ENCODE peak calls at places on chromosomes 4 and X, in eight cellular contexts. One of them, this sample, is unnamed.

GRCh38 chrX:72392816-72393800 is 87.4 kb upstream of the CITED1 start:
- DNase-seq in lower lobe of right lung: no peak
- DNase-seq in mammary epithelial cell: no peak
- DNase-seq in H9: no peak
- DNase-seq in Peyer's patch: no peak
- DNase-seq in GM23248: no peak
- DNase-seq in MM.1S: no peak
- DNase-seq in CD4-positive, CD25-positive, alpha-beta regulatory T cell: no peak
- DNase-seq in this sample: no peak

GRCh38 chr4:22093126-22093525 is 144.6 kb upstream of the KCNIP4 start:
- DNase-seq in GM23248: no peak
- DNase-seq in MM.1S: no peak
- DNase-seq in H9: no peak
- DNase-seq in Peyer's patch: no peak
- DNase-seq in mammary epithelial cell: no peak
- DNase-seq in CD4-positive, CD25-positive, alpha-beta regulatory T cell: no peak
- DNase-seq in lower lobe of right lung: no peak
- DNase-seq in this sample: no peak

GRCh38 chrX:151852294-151852693 is 60.4 kb upstream of the MAGEA4 start:
- DNase-seq in CD4-positive, CD25-positive, alpha-beta regulatory T cell: no peak
- DNase-seq in mammary epithelial cell: no peak
- DNase-seq in GM23248: no peak
- DNase-seq in lower lobe of right lung: no peak
- DNase-seq in H9: no peak
- DNase-seq in Peyer's patch: no peak
- DNase-seq in MM.1S: no peak
- DNase-seq in this sample: no peak

GRCh38 chr4:89534356-89534755 is 226.8 kb upstream of the GPRIN3 start:
- DNase-seq in mammary epithelial cell: no peak
- DNase-seq in lower lobe of right lung: no peak
- DNase-seq in GM23248: no peak
- DNase-seq in MM.1S: no peak
- DNase-seq in Peyer's patch: no peak
- DNase-seq in H9: no peak
- DNase-seq in CD4-positive, CD25-positive, alpha-beta regulatory T cell: no peak
- DNase-seq in this sample: no peak

GRCh38 chrX:103678199-103678993 is 8.1 kb downstream of the MORF4L2 start:
- DNase-seq in GM23248: peak; percentile 46
- DNase-seq in MM.1S: no peak
- DNase-seq in Peyer's patch: no peak
- DNase-seq in CD4-positive, CD25-positive, alpha-beta regulatory T cell: no peak
- DNase-seq in H9: no peak
- DNase-seq in lower lobe of right lung: no peak
- DNase-seq in mammary epithelial cell: peak; percentile 49
- DNase-seq in this sample: no peak

GRCh38 chrX:22652596-22652995 is 347.2 kb upstream of the DDX53 start:
- DNase-seq in CD4-positive, CD25-positive, alpha-beta regulatory T cell: no peak
- DNase-seq in GM23248: peak; percentile 42
- DNase-seq in H9: peak; percentile 60
- DNase-seq in lower lobe of right lung: no peak
- DNase-seq in MM.1S: no peak
- DNase-seq in Peyer's patch: peak; percentile 50
- DNase-seq in mammary epithelial cell: no peak
- DNase-seq in this sample: no peak

GRCh38 chrX:122943918-122944317 is 240.2 kb upstream of the GRIA3 start:
- DNase-seq in CD4-positive, CD25-positive, alpha-beta regulatory T cell: no peak
- DNase-seq in mammary epithelial cell: peak; percentile 81
- DNase-seq in Peyer's patch: no peak
- DNase-seq in GM23248: peak; percentile 26
- DNase-seq in MM.1S: no peak
- DNase-seq in lower lobe of right lung: no peak
- DNase-seq in H9: no peak
- DNase-seq in this sample: no peak

GRCh38 chr4:142345909-142346308 is 500.2 kb downstream of the INPP4B start:
- DNase-seq in CD4-positive, CD25-positive, alpha-beta regulatory T cell: no peak
- DNase-seq in GM23248: no peak
- DNase-seq in Peyer's patch: no peak
- DNase-seq in lower lobe of right lung: no peak
- DNase-seq in mammary epithelial cell: no peak
- DNase-seq in H9: no peak
- DNase-seq in MM.1S: no peak
- DNase-seq in this sample: no peak

GRCh38 chr4:37922323-37922722 is 31.4 kb downstream of the TBC1D1 start:
- DNase-seq in lower lobe of right lung: no peak
- DNase-seq in MM.1S: no peak
- DNase-seq in mammary epithelial cell: no peak
- DNase-seq in CD4-positive, CD25-positive, alpha-beta regulatory T cell: no peak
- DNase-seq in H9: no peak
- DNase-seq in Peyer's patch: no peak
- DNase-seq in GM23248: no peak
- DNase-seq in this sample: no peak

GRCh38 chrX:134542485-134542884 is 82.5 kb downstream of the HPRT1 start:
- DNase-seq in H9: no peak
- DNase-seq in lower lobe of right lung: no peak
- DNase-seq in mammary epithelial cell: peak; percentile 69
- DNase-seq in GM23248: peak; percentile 52
- DNase-seq in MM.1S: no peak
- DNase-seq in Peyer's patch: no peak
- DNase-seq in CD4-positive, CD25-positive, alpha-beta regulatory T cell: peak; percentile 26
- DNase-seq in this sample: no peak
- H3K4me1 ChIP-seq in H9: peaks cover 9% of the 10 kb centered on the region
- H3K4me1 ChIP-seq in lower lobe of right lung: no peaks in the 10 kb centered on the region
- H3K4me1 ChIP-seq in mammary epithelial cell: peaks cover 12% of the 10 kb centered on the region
- H3K4me1 ChIP-seq in GM23248: peaks cover 8% of the 10 kb centered on the region
- H3K4me1 ChIP-seq in MM.1S: peaks cover 3% of the 10 kb centered on the region
- H3K4me1 ChIP-seq in Peyer's patch: no peaks in the 10 kb centered on the region
- H3K4me1 ChIP-seq in CD4-positive, CD25-positive, alpha-beta regulatory T cell: no peaks in the 10 kb centered on the region
- H3K4me1 ChIP-seq in this sample: no peaks in the 10 kb centered on the region

GRCh38 chr4:4225915-4226605 is 669 bp downstream of the OTOP1 start:
- DNase-seq in lower lobe of right lung: no peak
- DNase-seq in GM23248: peak; percentile 38
- DNase-seq in MM.1S: no peak
- DNase-seq in CD4-positive, CD25-positive, alpha-beta regulatory T cell: no peak
- DNase-seq in Peyer's patch: no peak
- DNase-seq in mammary epithelial cell: no peak
- DNase-seq in H9: peak; percentile 38
- DNase-seq in this sample: no peak
- H3K27me3 ChIP-seq in lower lobe of right lung: peaks cover 57% of the 10 kb centered on the region
- H3K27me3 ChIP-seq in GM23248: peaks cover 15% of the 10 kb centered on the region
- H3K27me3 ChIP-seq in MM.1S: peaks cover 40% of the 10 kb centered on the region
- H3K27me3 ChIP-seq in CD4-positive, CD25-positive, alpha-beta regulatory T cell: peaks cover 2% of the 10 kb centered on the region
- H3K27me3 ChIP-seq in Peyer's patch: no peaks in the 10 kb centered on the region
- H3K27me3 ChIP-seq in mammary epithelial cell: peaks cover 35% of the 10 kb centered on the region
- H3K27me3 ChIP-seq in H9: peaks cover 45% of the 10 kb centered on the region
- H3K27me3 ChIP-seq in this sample: peaks cover 50% of the 10 kb centered on the region

GRCh38 chr4:101019941-101020401 is 327.4 kb downstream of the PPP3CA start:
- DNase-seq in GM23248: no peak
- DNase-seq in lower lobe of right lung: no peak
- DNase-seq in Peyer's patch: no peak
- DNase-seq in mammary epithelial cell: peak; percentile 76
- DNase-seq in CD4-positive, CD25-positive, alpha-beta regulatory T cell: peak; percentile 89
- DNase-seq in MM.1S: peak; percentile 46
- DNase-seq in H9: no peak
- DNase-seq in this sample: no peak

GRCh38 chr4:101019313-101019712 is 328.0 kb downstream of the PPP3CA start:
- DNase-seq in GM23248: no peak
- DNase-seq in MM.1S: no peak
- DNase-seq in Peyer's patch: no peak
- DNase-seq in mammary epithelial cell: no peak
- DNase-seq in H9: no peak
- DNase-seq in CD4-positive, CD25-positive, alpha-beta regulatory T cell: no peak
- DNase-seq in lower lobe of right lung: no peak
- DNase-seq in this sample: no peak

GRCh38 chr4:101020956-101021355 is 326.4 kb downstream of the PPP3CA start:
- DNase-seq in MM.1S: peak; percentile 34
- DNase-seq in H9: no peak
- DNase-seq in mammary epithelial cell: peak; percentile 66
- DNase-seq in lower lobe of right lung: no peak
- DNase-seq in CD4-positive, CD25-positive, alpha-beta regulatory T cell: peak; percentile 86
- DNase-seq in GM23248: peak; percentile 75
- DNase-seq in Peyer's patch: no peak
- DNase-seq in this sample: no peak

GRCh38 chr4:101022151-101023024 is 324.9 kb downstream of the PPP3CA start:
- DNase-seq in Peyer's patch: no peak
- DNase-seq in CD4-positive, CD25-positive, alpha-beta regulatory T cell: no peak
- DNase-seq in lower lobe of right lung: no peak
- DNase-seq in GM23248: peak; percentile 54
- DNase-seq in MM.1S: no peak
- DNase-seq in mammary epithelial cell: no peak
- DNase-seq in H9: no peak
- DNase-seq in this sample: no peak

DNA sequence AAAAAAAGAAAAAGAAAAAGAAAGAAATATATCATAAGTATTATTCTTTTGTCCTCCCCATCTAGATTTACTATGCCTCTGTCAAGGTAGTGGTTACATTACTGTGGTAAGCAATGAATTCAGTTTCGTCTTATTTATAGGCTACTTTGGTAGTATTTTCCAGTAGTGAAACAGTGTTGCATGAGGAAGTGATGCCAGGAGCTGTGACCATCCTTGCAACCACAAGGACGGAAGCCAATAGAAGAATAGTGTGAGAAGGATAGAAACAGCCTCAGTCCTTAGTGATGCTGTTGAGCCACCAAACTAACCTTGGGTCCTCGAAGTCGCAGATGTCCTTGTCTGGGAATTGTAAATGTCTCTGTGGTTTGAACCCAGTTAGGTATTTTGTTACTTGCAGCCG is 328.5 kb downstream of the PPP3CA start:
- DNase-seq in MM.1S: peak; percentile 88
- DNase-seq in mammary epithelial cell: no peak
- DNase-seq in lower lobe of right lung: no peak
- DNase-seq in CD4-positive, CD25-positive, alpha-beta regulatory T cell: no peak
- DNase-seq in H9: no peak
- DNase-seq in GM23248: no peak
- DNase-seq in Peyer's patch: peak; percentile 64
- DNase-seq in this sample: no peak
- H3K4me1 ChIP-seq in MM.1S: peaks cover 42% of the 10 kb centered on the region
- H3K4me1 ChIP-seq in mammary epithelial cell: peaks cover 30% of the 10 kb centered on the region
- H3K4me1 ChIP-seq in lower lobe of right lung: peaks cover 12% of the 10 kb centered on the region
- H3K4me1 ChIP-seq in CD4-positive, CD25-positive, alpha-beta regulatory T cell: peaks cover 55% of the 10 kb centered on the region
- H3K4me1 ChIP-seq in H9: peaks cover 8% of the 10 kb centered on the region
- H3K4me1 ChIP-seq in GM23248: peaks cover 29% of the 10 kb centered on the region
- H3K4me1 ChIP-seq in Peyer's patch: no peaks in the 10 kb centered on the region
- H3K4me1 ChIP-seq in this sample: peaks cover 11% of the 10 kb centered on the region

DNA sequence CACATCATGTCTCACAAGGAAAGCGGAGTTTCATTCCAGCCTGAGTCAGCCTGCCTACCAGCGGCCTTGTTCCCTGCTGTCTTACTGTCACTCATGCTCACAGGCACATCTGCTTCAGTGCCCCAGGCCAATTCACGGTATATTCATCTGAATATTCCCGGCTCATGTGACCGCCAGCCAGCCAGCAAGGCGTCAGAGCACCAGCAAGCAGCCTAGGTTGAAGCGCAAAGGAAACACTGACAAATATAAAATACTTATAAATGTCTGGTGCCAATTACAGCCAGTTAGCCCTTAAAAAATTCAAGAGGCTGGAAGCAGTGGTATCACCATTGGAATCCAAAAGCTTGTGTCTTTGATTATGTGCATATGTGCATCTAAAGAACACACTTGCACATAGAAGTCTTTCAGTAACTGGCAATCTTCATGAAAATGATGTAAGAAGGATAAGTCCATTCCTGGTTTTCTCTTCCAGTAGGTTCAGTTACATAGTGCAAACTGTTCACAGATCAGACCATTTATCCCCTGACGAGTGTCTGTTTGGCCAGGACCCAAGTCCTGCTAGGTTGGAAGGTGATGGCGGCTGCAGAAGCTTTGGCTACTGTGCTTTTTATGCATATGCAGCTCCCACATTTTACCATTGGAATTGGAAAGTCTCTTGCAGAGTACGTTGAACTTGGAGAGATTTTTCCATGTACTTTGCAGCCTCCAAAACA is 61.3 kb downstream of the LUZP4 start:
- DNase-seq in MM.1S: no peak
- DNase-seq in H9: no peak
- DNase-seq in Peyer's patch: no peak
- DNase-seq in mammary epithelial cell: no peak
- DNase-seq in GM23248: peak; percentile 78
- DNase-seq in CD4-positive, CD25-positive, alpha-beta regulatory T cell: no peak
- DNase-seq in lower lobe of right lung: no peak
- DNase-seq in this sample: no peak
- H3K27me3 ChIP-seq in MM.1S: no peaks in the 10 kb centered on the region
- H3K27me3 ChIP-seq in H9: no peaks in the 10 kb centered on the region
- H3K27me3 ChIP-seq in Peyer's patch: no peaks in the 10 kb centered on the region
- H3K27me3 ChIP-seq in mammary epithelial cell: peaks cover 4% of the 10 kb centered on the region
- H3K27me3 ChIP-seq in GM23248: no peaks in the 10 kb centered on the region
- H3K27me3 ChIP-seq in CD4-positive, CD25-positive, alpha-beta regulatory T cell: no peaks in the 10 kb centered on the region
- H3K27me3 ChIP-seq in lower lobe of right lung: no peaks in the 10 kb centered on the region
- H3K27me3 ChIP-seq in this sample: no peaks in the 10 kb centered on the region

GRCh38 chr4:6275898-6276563 is 6.4 kb downstream of the WFS1 start:
- DNase-seq in GM23248: no peak
- DNase-seq in CD4-positive, CD25-positive, alpha-beta regulatory T cell: no peak
- DNase-seq in Peyer's patch: no peak
- DNase-seq in mammary epithelial cell: no peak
- DNase-seq in lower lobe of right lung: no peak
- DNase-seq in H9: no peak
- DNase-seq in MM.1S: no peak
- DNase-seq in this sample: no peak

GRCh38 chr4:6278801-6279197 is 9.1 kb downstream of the WFS1 start:
- DNase-seq in CD4-positive, CD25-positive, alpha-beta regulatory T cell: peak; percentile 29
- DNase-seq in mammary epithelial cell: no peak
- DNase-seq in GM23248: no peak
- DNase-seq in Peyer's patch: peak; percentile 72
- DNase-seq in H9: no peak
- DNase-seq in MM.1S: peak; percentile 93
- DNase-seq in lower lobe of right lung: no peak
- DNase-seq in this sample: no peak

GRCh38 chr4:6275351-6275750 is 5.7 kb downstream of the WFS1 start:
- DNase-seq in mammary epithelial cell: no peak
- DNase-seq in GM23248: no peak
- DNase-seq in lower lobe of right lung: no peak
- DNase-seq in Peyer's patch: no peak
- DNase-seq in CD4-positive, CD25-positive, alpha-beta regulatory T cell: no peak
- DNase-seq in MM.1S: no peak
- DNase-seq in H9: no peak
- DNase-seq in this sample: no peak

GRCh38 chr4:6277935-6278800 is 8.5 kb downstream of the WFS1 start:
- DNase-seq in GM23248: no peak
- DNase-seq in mammary epithelial cell: no peak
- DNase-seq in Peyer's patch: no peak
- DNase-seq in lower lobe of right lung: no peak
- DNase-seq in MM.1S: no peak
- DNase-seq in CD4-positive, CD25-positive, alpha-beta regulatory T cell: no peak
- DNase-seq in H9: no peak
- DNase-seq in this sample: no peak

GRCh38 chr4:6277139-6277802 is 7.6 kb downstream of the WFS1 start:
- DNase-seq in H9: no peak
- DNase-seq in mammary epithelial cell: no peak
- DNase-seq in Peyer's patch: no peak
- DNase-seq in MM.1S: no peak
- DNase-seq in CD4-positive, CD25-positive, alpha-beta regulatory T cell: no peak
- DNase-seq in lower lobe of right lung: no peak
- DNase-seq in GM23248: no peak
- DNase-seq in this sample: no peak
- H3K4me1 ChIP-seq in H9: no peaks in the 10 kb centered on the region
- H3K4me1 ChIP-seq in mammary epithelial cell: peaks cover 26% of the 10 kb centered on the region
- H3K4me1 ChIP-seq in Peyer's patch: peaks cover 5% of the 10 kb centered on the region
- H3K4me1 ChIP-seq in MM.1S: peaks cover 26% of the 10 kb centered on the region
- H3K4me1 ChIP-seq in CD4-positive, CD25-positive, alpha-beta regulatory T cell: peaks cover 8% of the 10 kb centered on the region
- H3K4me1 ChIP-seq in lower lobe of right lung: peaks cover 95% of the 10 kb centered on the region
- H3K4me1 ChIP-seq in GM23248: peaks cover 14% of the 10 kb centered on the region
- H3K4me1 ChIP-seq in this sample: peaks cover 70% of the 10 kb centered on the region

GRCh38 chr4:84481077-84481878 is 17.8 kb downstream of the NKX6-1 start:
- DNase-seq in MM.1S: no peak
- DNase-seq in H9: peak; percentile 38
- DNase-seq in mammary epithelial cell: no peak
- DNase-seq in Peyer's patch: no peak
- DNase-seq in CD4-positive, CD25-positive, alpha-beta regulatory T cell: no peak
- DNase-seq in lower lobe of right lung: no peak
- DNase-seq in GM23248: no peak
- DNase-seq in this sample: no peak
- H3K27me3 ChIP-seq in MM.1S: no peaks in the 10 kb centered on the region
- H3K27me3 ChIP-seq in H9: peaks cover 64% of the 10 kb centered on the region
- H3K27me3 ChIP-seq in mammary epithelial cell: peaks cover 46% of the 10 kb centered on the region
- H3K27me3 ChIP-seq in Peyer's patch: no peaks in the 10 kb centered on the region
- H3K27me3 ChIP-seq in CD4-positive, CD25-positive, alpha-beta regulatory T cell: peaks cover 47% of the 10 kb centered on the region
- H3K27me3 ChIP-seq in lower lobe of right lung: peaks cover 70% of the 10 kb centered on the region
- H3K27me3 ChIP-seq in GM23248: peaks cover 89% of the 10 kb centered on the region
- H3K27me3 ChIP-seq in this sample: peaks cover 77% of the 10 kb centered on the region